ENCODE peak calls at places on chromosomes 16 and 17, in five cellular contexts. One of them, this sample, is unnamed.

GRCh38 chr17:42698736-42699414 is 16.5 kb downstream of the CNTNAP1 start:
- DNase-seq in uterus: peak; percentile 86
- DNase-seq in heart right ventricle: peak; percentile 70
- DNase-seq in right lobe of liver: no peak
- DNase-seq in SK-N-SH: peak; percentile 32
- DNase-seq in this sample: no peak

GRCh38 chr17:67488161-67488560 is 111.1 kb downstream of the PITPNC1 start:
- DNase-seq in uterus: peak; percentile 36
- DNase-seq in heart right ventricle: peak; percentile 57
- DNase-seq in right lobe of liver: peak; percentile 82
- DNase-seq in SK-N-SH: peak; percentile 63
- DNase-seq in this sample: no peak

GRCh38 chr17:82718986-82719685 is 2.6 kb downstream of the FN3KRP start:
- DNase-seq in uterus: no peak
- DNase-seq in heart right ventricle: no peak
- DNase-seq in right lobe of liver: no peak
- DNase-seq in SK-N-SH: no peak
- DNase-seq in this sample: no peak

GRCh38 chr17:2222901-2223616 is 80.5 kb downstream of the SMG6 start:
- DNase-seq in uterus: peak; percentile 67
- DNase-seq in heart right ventricle: peak; percentile 69
- DNase-seq in right lobe of liver: peak; percentile 59
- DNase-seq in SK-N-SH: no peak
- DNase-seq in this sample: peak; percentile 72

GRCh38 chr17:49557204-49558024 is 18.3 kb upstream of the NXPH3 start:
- DNase-seq in uterus: no peak
- DNase-seq in heart right ventricle: no peak
- DNase-seq in right lobe of liver: no peak
- DNase-seq in SK-N-SH: peak; percentile 81
- DNase-seq in this sample: no peak

GRCh38 chr17:76054112-76054476 is 18.2 kb downstream of the SRP68 start:
- DNase-seq in uterus: no peak
- DNase-seq in heart right ventricle: no peak
- DNase-seq in right lobe of liver: no peak
- DNase-seq in SK-N-SH: no peak
- DNase-seq in this sample: no peak

GRCh38 chr17:6269474-6269873 is 165.4 kb downstream of the AIPL1 start:
- DNase-seq in uterus: no peak
- DNase-seq in heart right ventricle: no peak
- DNase-seq in right lobe of liver: peak; percentile 58
- DNase-seq in SK-N-SH: no peak
- DNase-seq in this sample: peak; percentile 20

GRCh38 chr16:67526149-67526732 is 2.4 kb upstream of the RIPOR1 start:
- DNase-seq in uterus: no peak
- DNase-seq in heart right ventricle: no peak
- DNase-seq in right lobe of liver: no peak
- DNase-seq in SK-N-SH: no peak
- DNase-seq in this sample: no peak

GRCh38 chr16:67943619-67944503 is at the start of gene LCAT:
- DNase-seq in uterus: peak; percentile 79
- DNase-seq in heart right ventricle: peak; percentile 62
- DNase-seq in right lobe of liver: peak; percentile 91
- DNase-seq in SK-N-SH: no peak
- DNase-seq in this sample: no peak

GRCh38 chr17:48374650-48375230 is 55.3 kb downstream of the SKAP1 start:
- DNase-seq in uterus: no peak
- DNase-seq in heart right ventricle: no peak
- DNase-seq in right lobe of liver: no peak
- DNase-seq in SK-N-SH: peak; percentile 24
- DNase-seq in this sample: peak; percentile 34

GRCh38 chr17:3799181-3799627 is 1.8 kb downstream of the ITGAE start:
- DNase-seq in uterus: no peak
- DNase-seq in heart right ventricle: no peak
- DNase-seq in right lobe of liver: no peak
- DNase-seq in SK-N-SH: no peak
- DNase-seq in this sample: no peak

GRCh38 chr16:57001026-57001669 is 11.8 kb downstream of the NLRC5 start:
- DNase-seq in uterus: no peak
- DNase-seq in heart right ventricle: no peak
- DNase-seq in right lobe of liver: no peak
- DNase-seq in SK-N-SH: no peak
- DNase-seq in this sample: no peak

GRCh38 chr16:23803591-23804123 is 32.1 kb upstream of the PRKCB start:
- DNase-seq in uterus: peak; percentile 22
- DNase-seq in heart right ventricle: peak; percentile 23
- DNase-seq in right lobe of liver: peak; percentile 70
- DNase-seq in SK-N-SH: peak; percentile 66
- DNase-seq in this sample: peak; percentile 11

GRCh38 chr16:2194852-2195315 is 1.5 kb downstream of the CASKIN1 start:
- DNase-seq in uterus: no peak
- DNase-seq in heart right ventricle: no peak
- DNase-seq in right lobe of liver: no peak
- DNase-seq in SK-N-SH: peak; percentile 74
- DNase-seq in this sample: no peak

GRCh38 chr17:73546770-73547345 is 97.4 kb downstream of the SDK2 start:
- DNase-seq in uterus: no peak
- DNase-seq in heart right ventricle: no peak
- DNase-seq in right lobe of liver: no peak
- DNase-seq in SK-N-SH: peak; percentile 85
- DNase-seq in this sample: peak; percentile 31

GRCh38 chr17:76276461-76277299 is 11.5 kb downstream of the UBALD2 start:
- DNase-seq in uterus: no peak
- DNase-seq in heart right ventricle: no peak
- DNase-seq in right lobe of liver: no peak
- DNase-seq in SK-N-SH: peak; percentile 42
- DNase-seq in this sample: no peak

GRCh38 chr16:12901597-12902436 is at the start of gene SHISA9:
- DNase-seq in uterus: no peak
- DNase-seq in heart right ventricle: no peak
- DNase-seq in right lobe of liver: no peak
- DNase-seq in SK-N-SH: peak; percentile 50
- DNase-seq in this sample: no peak

GRCh38 chr17:50079334-50080095 is 15.6 kb upstream of the PDK2 start:
- DNase-seq in uterus: no peak
- DNase-seq in heart right ventricle: no peak
- DNase-seq in right lobe of liver: peak; percentile 52
- DNase-seq in SK-N-SH: no peak
- DNase-seq in this sample: no peak

GRCh38 chr17:50924800-50925199 is 58.6 kb upstream of the TOB1 start:
- DNase-seq in uterus: no peak
- DNase-seq in heart right ventricle: no peak
- DNase-seq in right lobe of liver: peak; percentile 66
- DNase-seq in SK-N-SH: no peak
- DNase-seq in this sample: no peak

GRCh38 chr17:71260366-71260765 is 860.5 kb upstream of the SOX9 start:
- DNase-seq in uterus: no peak
- DNase-seq in heart right ventricle: no peak
- DNase-seq in right lobe of liver: no peak
- DNase-seq in SK-N-SH: no peak
- DNase-seq in this sample: no peak

GRCh38 chr17:49224198-49224996 is 6.2 kb downstream of the PHOSPHO1 start:
- DNase-seq in uterus: no peak
- DNase-seq in heart right ventricle: no peak
- DNase-seq in right lobe of liver: peak; percentile 68
- DNase-seq in SK-N-SH: peak; percentile 50
- DNase-seq in this sample: peak; percentile 69

GRCh38 chr17:81693491-81694360 is 9.4 kb upstream of the MRPL12 start:
- DNase-seq in uterus: no peak
- DNase-seq in heart right ventricle: no peak
- DNase-seq in right lobe of liver: no peak
- DNase-seq in SK-N-SH: no peak
- DNase-seq in this sample: no peak

GRCh38 chr16:9102379-9102778 is 10.9 kb downstream of the HAPSTR1 start:
- DNase-seq in uterus: no peak
- DNase-seq in heart right ventricle: no peak
- DNase-seq in right lobe of liver: no peak
- DNase-seq in SK-N-SH: no peak
- DNase-seq in this sample: no peak

GRCh38 chr17:77466140-77466539 is 325.4 kb downstream of the SEC14L1 start:
- DNase-seq in uterus: no peak
- DNase-seq in heart right ventricle: no peak
- DNase-seq in right lobe of liver: peak; percentile 60
- DNase-seq in SK-N-SH: no peak
- DNase-seq in this sample: no peak

GRCh38 chr17:76772842-76773521 is 35.1 kb downstream of the MFSD11 start:
- DNase-seq in uterus: no peak
- DNase-seq in heart right ventricle: no peak
- DNase-seq in right lobe of liver: no peak
- DNase-seq in SK-N-SH: peak; percentile 64
- DNase-seq in this sample: no peak

DNA sequence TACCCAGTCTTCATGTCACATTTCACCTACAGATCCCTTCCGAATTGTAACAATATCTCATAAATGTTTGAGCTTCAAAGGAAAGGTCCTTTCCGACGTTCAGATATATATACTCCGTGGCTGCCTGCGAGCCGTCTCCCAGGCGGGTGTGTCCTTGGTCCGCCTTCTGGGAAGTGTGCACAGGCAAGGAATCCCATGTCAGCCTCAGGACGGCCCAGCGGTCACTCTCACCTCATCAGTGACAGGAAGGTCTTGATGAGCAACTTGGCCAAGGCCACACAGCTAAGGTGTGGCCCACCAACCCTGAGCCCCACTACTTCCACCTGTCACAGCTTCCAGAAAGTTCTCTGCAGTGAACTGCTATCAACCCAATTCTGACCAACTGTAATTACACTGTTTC is 4.3 kb downstream of the LMF1 start:
- DNase-seq in uterus: no peak
- DNase-seq in heart right ventricle: no peak
- DNase-seq in right lobe of liver: no peak
- DNase-seq in SK-N-SH: no peak
- DNase-seq in this sample: no peak
- TF ChIP-seq CTCF in uterus: no peak
- TF ChIP-seq CTCF in heart right ventricle: no peak
- TF ChIP-seq CTCF in right lobe of liver: no peak
- TF ChIP-seq CTCF in SK-N-SH: no peak
- TF ChIP-seq CTCF in this sample: no peak

DNA sequence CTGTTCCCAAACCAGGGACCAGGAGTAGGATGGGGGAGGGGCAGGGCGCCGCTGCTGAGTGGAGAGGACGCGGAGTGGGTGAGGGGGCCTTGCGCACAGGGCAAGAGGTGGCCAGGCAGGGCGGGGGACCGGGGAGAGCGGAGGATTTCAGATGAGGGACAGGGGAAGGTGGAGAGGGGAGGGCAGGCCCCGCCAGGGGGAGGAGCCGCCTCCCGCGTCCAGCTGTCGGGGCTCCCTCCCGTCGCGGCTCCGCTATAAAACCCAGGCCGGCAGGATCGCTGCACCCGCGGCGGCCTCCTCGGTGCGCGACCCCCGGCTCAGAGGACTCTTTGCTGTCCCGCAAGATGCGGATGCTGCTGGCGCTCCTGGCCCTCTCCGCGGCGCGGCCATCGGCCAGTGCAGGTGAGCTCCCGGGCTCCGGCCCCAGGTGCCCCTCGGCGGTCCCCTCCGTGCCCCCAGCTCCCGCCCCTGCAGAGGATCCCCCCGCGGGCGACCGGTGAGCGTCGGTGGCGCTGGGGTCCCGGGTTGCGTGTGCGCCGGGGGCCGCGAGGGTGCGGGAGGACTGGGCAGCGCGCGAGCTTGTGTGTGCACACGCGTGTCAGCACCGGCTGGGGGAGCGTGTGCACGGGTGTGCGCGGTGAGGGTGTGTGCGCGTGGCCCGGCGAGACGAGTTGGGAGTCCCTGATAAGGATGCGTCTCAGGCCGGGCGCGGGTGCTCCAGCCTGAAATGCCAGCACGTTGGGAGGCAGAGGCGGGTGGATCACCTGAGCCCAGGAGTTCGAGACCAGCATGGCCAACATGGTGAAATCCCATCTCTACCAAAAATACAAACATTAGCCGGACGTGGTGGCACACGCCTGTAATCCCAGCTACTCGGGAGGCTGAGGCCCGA is at the start of gene CA4:
- DNase-seq in uterus: no peak
- DNase-seq in heart right ventricle: no peak
- DNase-seq in right lobe of liver: peak; percentile 57
- DNase-seq in SK-N-SH: peak; percentile 84
- DNase-seq in this sample: peak; percentile 80
- H3K4me3 ChIP-seq in uterus: no peak within 1 kb of the TSS
- H3K4me3 ChIP-seq in heart right ventricle: peak within 1 kb of the TSS; percentile 64
- H3K4me3 ChIP-seq in right lobe of liver: no peak within 1 kb of the TSS
- H3K4me3 ChIP-seq in SK-N-SH: peak within 1 kb of the TSS; percentile 37
- H3K4me3 ChIP-seq in this sample: peak within 1 kb of the TSS; percentile 26

DNA sequence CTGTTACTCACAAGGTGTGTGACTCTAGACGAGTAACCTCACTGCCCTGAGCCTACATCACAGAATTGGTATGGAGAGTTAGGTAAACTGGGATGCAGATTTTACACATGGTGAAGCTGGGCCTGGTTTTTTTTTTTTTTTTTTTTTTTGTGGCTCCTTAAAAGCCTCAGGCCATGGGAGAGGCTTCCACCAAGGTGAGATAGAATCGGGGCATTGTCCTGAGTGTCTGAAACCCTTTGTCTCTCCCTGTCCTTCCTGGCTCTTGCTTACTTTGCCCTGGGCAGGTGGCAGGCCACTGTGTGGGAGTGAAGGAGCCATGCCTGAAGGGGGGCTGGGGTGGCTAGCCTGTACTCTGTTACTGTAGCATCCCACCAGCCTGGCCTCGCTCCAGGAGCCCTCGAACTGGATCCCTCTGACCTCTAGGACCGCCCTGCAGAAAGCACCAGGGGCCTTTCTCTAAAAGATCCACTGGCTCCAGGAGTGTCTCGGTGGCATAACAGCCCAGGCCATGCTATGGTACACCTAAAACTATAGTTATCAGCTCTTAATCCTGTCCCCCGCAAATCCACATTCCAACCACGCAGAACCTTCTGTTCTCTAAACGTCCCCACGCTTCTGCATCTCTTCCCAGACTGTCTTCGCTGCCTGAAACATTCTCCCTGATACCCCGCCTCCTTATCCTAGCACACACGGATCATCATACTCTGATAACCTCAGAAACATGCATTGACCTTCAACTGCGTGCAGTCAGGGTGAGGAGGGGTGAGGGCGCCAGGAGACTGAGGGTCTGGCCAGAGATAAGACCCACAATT is 1.7 kb upstream of the SLC13A2 start:
- DNase-seq in uterus: no peak
- DNase-seq in heart right ventricle: no peak
- DNase-seq in right lobe of liver: no peak
- DNase-seq in SK-N-SH: no peak
- DNase-seq in this sample: no peak
- H3K27ac ChIP-seq in uterus: no peak overlapping the region
- H3K27ac ChIP-seq in heart right ventricle: no peak overlapping the region
- H3K27ac ChIP-seq in right lobe of liver: no peak overlapping the region
- H3K27ac ChIP-seq in SK-N-SH: no peak overlapping the region
- H3K27ac ChIP-seq in this sample: no peak overlapping the region

DNA sequence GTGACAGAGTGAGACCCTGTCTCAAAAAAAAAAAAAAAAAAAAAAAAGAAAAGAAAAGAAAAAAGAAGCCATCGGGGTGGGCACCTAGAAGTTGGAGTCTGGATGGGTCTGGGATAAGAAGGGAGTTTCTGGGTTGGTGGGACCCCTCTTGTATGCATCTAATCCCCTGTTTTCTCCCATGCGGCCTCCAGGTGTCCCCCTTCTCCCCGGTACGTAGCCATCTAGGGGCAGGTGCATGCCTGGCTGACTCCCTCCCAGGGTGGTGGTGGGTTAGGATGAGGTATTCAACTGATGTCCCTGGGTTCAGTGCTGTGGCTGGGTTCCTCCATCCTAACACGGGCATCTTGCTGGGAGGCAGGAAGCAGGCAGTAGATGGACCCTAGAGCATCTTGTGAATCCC is 13.0 kb downstream of the FMNL1 start:
- DNase-seq in uterus: no peak
- DNase-seq in heart right ventricle: no peak
- DNase-seq in right lobe of liver: no peak
- DNase-seq in SK-N-SH: peak; percentile 79
- DNase-seq in this sample: no peak
- TF ChIP-seq CTCF in uterus: no peak
- TF ChIP-seq CTCF in heart right ventricle: no peak
- TF ChIP-seq CTCF in right lobe of liver: no peak
- TF ChIP-seq CTCF in SK-N-SH: peak; percentile 47
- TF ChIP-seq CTCF in this sample: no peak

GRCh38 chr17:8807070-8807550 is 7.9 kb upstream of the MFSD6L start:
- DNase-seq in uterus: no peak
- DNase-seq in heart right ventricle: no peak
- DNase-seq in right lobe of liver: no peak
- DNase-seq in SK-N-SH: no peak
- DNase-seq in this sample: no peak
- H3K4me3 ChIP-seq in uterus: no peak overlapping the region
- H3K4me3 ChIP-seq in heart right ventricle: no peak overlapping the region
- H3K4me3 ChIP-seq in right lobe of liver: no peak overlapping the region
- H3K4me3 ChIP-seq in SK-N-SH: no peak overlapping the region
- H3K4me3 ChIP-seq in this sample: no peak overlapping the region

This sample was measured in pancreas.